ENCODE peak calls at places on chromosomes 16 and 17, in four cellular contexts. J is body of pancreas, P is tibial nerve, O is heart left ventricle. B is an unnamed sample. For H3K27me3, the result is how much of the 10 kb centered on the place peaks cover.

GRCh38 chr17:78383725-78384471 is 5.4 kb downstream of the PGS1 start:
- DNase-seq in J (peak), P (no peak), O (peak), B (peak)

GRCh38 chr16:49588061-49588460 is 214.5 kb downstream of the C16orf78 start:
- DNase-seq in O (no peak), P (no peak), J (no peak), B (no peak)

GRCh38 chr17:76744747-76745146 is 6.8 kb downstream of the MFSD11 start:
- DNase-seq in O (no peak), J (no peak), P (no peak), B (no peak)

GRCh38 chr16:177394-177822 is 928 bp downstream of the HBA1 start:
- DNase-seq in P (no peak), J (no peak), O (no peak), B (no peak)

GRCh38 chr16:12403746-12404658 is 399.7 kb downstream of the CPPED1 start:
- DNase-seq in J (no peak), O (no peak), P (no peak), B (no peak)

GRCh38 chr16:67834242-67834614 is 7.9 kb upstream of the THAP11 start:
- DNase-seq in P (no peak), J (no peak), O (no peak), B (no peak)

GRCh38 chr17:44502598-44503079 is 567 bp downstream of the GPATCH8 start:
- DNase-seq in J (no peak), O (no peak), P (no peak), B (peak)

GRCh38 chr16:73289232-73289631 is 241.3 kb upstream of the ZFHX3 start:
- DNase-seq in P (no peak), J (no peak), O (no peak), B (no peak)

GRCh38 chr16:79001156-79001997 is 599.2 kb downstream of the MAF start:
- DNase-seq in O (no peak), J (no peak), P (no peak), B (no peak)

GRCh38 chr16:12964466-12964865 is 63.1 kb downstream of the SHISA9 start:
- DNase-seq in O (no peak), P (no peak), J (no peak), B (no peak)

GRCh38 chr17:16521070-16521727 is 29.2 kb upstream of the LRRC75A start:
- DNase-seq in J (peak), O (peak), P (peak), B (peak)

GRCh38 chr17:8140058-8140412 is 12.2 kb downstream of the PER1 start:
- DNase-seq in P (no peak), J (no peak), O (no peak), B (no peak)

GRCh38 chr17:8176998-8177731 is 985 bp upstream of the TMEM107 start:
- DNase-seq in O (no peak), P (no peak), J (no peak), B (no peak)

GRCh38 chr16:25614836-25615235 is 76.9 kb upstream of the HS3ST4 start:
- DNase-seq in P (no peak), O (no peak), J (no peak), B (no peak)

GRCh38 chr16:78503501-78504110 is 404.2 kb downstream of the WWOX start:
- DNase-seq in J (peak), P (peak), O (peak), B (peak)

GRCh38 chr17:79154951-79155557 is 80.4 kb downstream of the ENGASE start:
- DNase-seq in P (no peak), J (no peak), O (no peak), B (no peak)

GRCh38 chr16:73536931-73537330 is 489.0 kb upstream of the ZFHX3 start:
- DNase-seq in P (no peak), J (no peak), O (no peak), B (no peak)

DNA sequence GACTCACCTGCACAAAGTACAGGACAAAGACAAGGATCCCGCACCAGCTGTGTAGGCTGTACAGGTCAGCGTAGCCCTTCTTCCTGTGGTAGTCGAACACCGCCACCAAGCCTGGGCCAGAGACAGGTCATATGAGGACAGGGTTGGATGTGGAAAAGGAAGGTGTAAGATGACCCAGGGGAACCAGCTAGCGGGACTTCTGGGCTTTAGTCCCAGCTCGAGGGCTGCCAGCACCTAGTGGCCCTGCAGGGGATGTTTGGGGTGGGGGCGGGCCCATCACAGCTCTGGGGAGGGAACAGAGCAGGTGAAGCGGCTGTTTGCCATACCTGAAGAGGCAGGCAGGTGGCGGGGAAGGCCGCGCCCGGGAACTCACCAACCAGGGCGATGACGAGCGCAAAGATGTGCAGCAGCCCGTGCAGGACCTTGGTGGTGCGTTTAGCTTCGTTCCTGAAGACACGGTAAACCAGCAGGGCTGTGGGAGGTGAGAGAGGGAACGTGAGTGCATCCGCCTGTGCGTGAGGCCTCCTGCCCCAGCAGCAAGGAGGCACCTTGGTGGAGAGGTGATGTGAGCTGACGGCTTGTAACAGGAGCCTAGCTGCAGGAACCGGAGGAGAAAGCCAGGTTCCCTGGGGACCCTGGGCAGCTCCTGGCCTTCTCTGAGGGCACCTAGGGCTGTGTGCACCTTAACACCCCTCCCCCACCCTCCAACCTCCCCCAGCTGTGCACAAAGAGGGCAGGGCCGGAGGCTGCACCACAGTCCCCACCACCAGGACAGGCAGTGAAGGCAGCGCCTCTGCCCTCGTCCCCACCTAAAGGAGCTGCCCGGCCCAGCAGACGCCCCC is 10.2 kb downstream of the CYB561 start:
- DNase-seq in J (peak), P (no peak), O (no peak), B (peak)
- TF ChIP-seq CTCF in J (peak), P (no peak), O (no peak), B (peak)

GRCh38 chr16:23354246-23354645 is 52.1 kb downstream of the SCNN1B start:
- DNase-seq in J (no peak), O (no peak), P (no peak), B (no peak)

GRCh38 chr16:23355106-23355670 is 53.1 kb downstream of the SCNN1B start:
- DNase-seq in O (no peak), J (no peak), P (no peak), B (no peak)

GRCh38 chr16:23356941-23357340 is 54.8 kb downstream of the SCNN1B start:
- DNase-seq in J (no peak), O (no peak), P (no peak), B (no peak)

GRCh38 chr16:23359092-23359760 is 57.1 kb downstream of the SCNN1B start:
- DNase-seq in P (no peak), J (no peak), O (no peak), B (no peak)

GRCh38 chr16:23357761-23358290 is 55.7 kb downstream of the SCNN1B start:
- DNase-seq in J (no peak), O (no peak), P (no peak), B (no peak)
- H3K27ac ChIP-seq in J (no peak), O (no peak), P (no peak), B (no peak)

DNA sequence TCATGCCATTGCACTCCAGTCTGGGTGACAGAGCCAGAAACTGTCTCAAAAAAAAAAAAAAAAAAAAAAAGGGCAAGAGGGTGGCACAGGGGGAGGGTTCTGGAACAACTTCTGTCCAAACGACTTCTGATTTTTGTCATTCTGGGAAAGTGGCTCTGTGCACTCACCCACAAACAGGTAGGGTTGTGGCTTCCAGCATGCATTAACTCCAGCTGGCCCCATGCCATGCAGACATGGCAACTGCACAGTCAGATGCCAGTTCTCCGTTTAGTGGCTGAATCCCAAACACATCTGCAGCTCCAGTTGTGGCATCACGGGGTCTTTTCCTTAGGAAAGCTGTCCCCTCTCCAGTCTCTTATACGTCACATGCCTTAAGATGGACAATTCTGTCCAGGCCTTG is 30.3 kb downstream of the B4GALNT2 start:
- DNase-seq in J (no peak), P (no peak), O (no peak), B (no peak)
- H3K27me3 ChIP-seq in J (under half), P (under half), O (half or more), B (under half)

GRCh38 chr17:71885662-71886061 is 235.2 kb upstream of the SOX9 start:
- DNase-seq in P (no peak), O (no peak), J (no peak), B (no peak)
- TF ChIP-seq CTCF in P (no peak), O (no peak), J (no peak), B (peak)

B was measured in foreskin keratinocyte.